ENCODE peak calls at places on chromosomes 16 and 17, in four cellular contexts. U is A549, K is lower leg skin, E is breast epithelium. N is an unnamed sample.

GRCh38 chr17:44961921-44962350 is 6.2 kb downstream of the C1QL1 start:
- DNase-seq in U (peak), K (no peak), E (no peak), N (no peak)

GRCh38 chr16:83021049-83021448 is 394.3 kb downstream of the CDH13 start:
- DNase-seq in U (no peak), K (no peak), E (no peak), N (no peak)

GRCh38 chr16:80260906-80261311 is 279.9 kb upstream of the DYNLRB2 start:
- DNase-seq in U (no peak), K (no peak), E (no peak), N (no peak)

GRCh38 chr17:43359469-43360105 is 39.2 kb upstream of the ARL4D start:
- DNase-seq in U (no peak), K (no peak), E (no peak), N (no peak)

GRCh38 chr17:48310748-48311213 is 119.2 kb downstream of the SKAP1 start:
- DNase-seq in U (no peak), K (no peak), E (no peak), N (no peak)

GRCh38 chr17:12709063-12709462 is 43.4 kb downstream of the MYOCD start:
- DNase-seq in U (no peak), K (no peak), E (no peak), N (no peak)

GRCh38 chr16:56195151-56195550 is 3.9 kb downstream of the GNAO1 start:
- DNase-seq in U (no peak), K (no peak), E (peak), N (no peak)

GRCh38 chr17:48149174-48150106 is 41.9 kb downstream of the SNX11 start:
- DNase-seq in U (peak), K (no peak), E (no peak), N (no peak)

GRCh38 chr17:79794659-79795511 is 2.0 kb downstream of the CBX8 start:
- DNase-seq in U (no peak), K (no peak), E (no peak), N (no peak)

GRCh38 chr16:89035698-89036570 is 57.7 kb upstream of the ACSF3 start:
- DNase-seq in U (no peak), K (no peak), E (no peak), N (no peak)

GRCh38 chr17:29444589-29444988 is 54.4 kb downstream of the TAOK1 start:
- DNase-seq in U (no peak), K (no peak), E (no peak), N (no peak)

GRCh38 chr16:12627394-12627793 is 176.3 kb downstream of the CPPED1 start:
- DNase-seq in U (no peak), K (no peak), E (no peak), N (no peak)

GRCh38 chr17:6913608-6914443 is 82.0 kb upstream of the ALOX12 start:
- DNase-seq in U (peak), K (peak), E (peak), N (no peak)

GRCh38 chr16:17757808-17758207 is 287.0 kb upstream of the XYLT1 start:
- DNase-seq in U (no peak), K (no peak), E (no peak), N (no peak)

GRCh38 chr17:66459811-66460270 is 157.4 kb downstream of the PRKCA start:
- DNase-seq in U (peak), K (peak), E (no peak), N (no peak)

GRCh38 chr17:51709867-51710266 is 448.6 kb downstream of the CA10 start:
- DNase-seq in U (no peak), K (peak), E (no peak), N (no peak)

GRCh38 chr17:19372866-19373505 is 5.3 kb upstream of the MAPK7 start:
- DNase-seq in U (no peak), K (no peak), E (no peak), N (no peak)

GRCh38 chr17:29089601-29090044 is 46.7 kb downstream of the PIPOX start:
- DNase-seq in U (no peak), K (no peak), E (no peak), N (no peak)

GRCh38 chr16:67394271-67395104 is 1.2 kb upstream of the TPPP3 start:
- DNase-seq in U (no peak), K (no peak), E (no peak), N (no peak)

GRCh38 chr16:16141141-16141540 is 82.2 kb downstream of the ABCC6 start:
- DNase-seq in U (no peak), K (no peak), E (no peak), N (no peak)

GRCh38 chr16:24800586-24800985 is 45.2 kb upstream of the SLC5A11 start:
- DNase-seq in U (peak), K (no peak), E (no peak), N (no peak)

GRCh38 chr16:15493416-15494181 is 59.2 kb downstream of the BMERB1 start:
- DNase-seq in U (no peak), K (no peak), E (no peak), N (no peak)

GRCh38 chr16:71401988-71402387 is 39.9 kb downstream of the TLE7 start:
- DNase-seq in U (no peak), K (no peak), E (no peak), N (no peak)

GRCh38 chr16:80968386-80969113 is 38.1 kb downstream of the CMC2 start:
- DNase-seq in U (peak), K (no peak), E (no peak), N (no peak)

GRCh38 chr17:78013683-78014467 is 55.4 kb downstream of the TNRC6C start:
- DNase-seq in U (peak), K (peak), E (peak), N (no peak)

GRCh38 chr17:38730526-38731379 is 612 bp downstream of the CISD3 start:
- DNase-seq in U (peak), K (no peak), E (no peak), N (no peak)

GRCh38 chr17:45004388-45004787 is 36.3 kb upstream of the C1QL1 start:
- DNase-seq in U (no peak), K (no peak), E (no peak), N (no peak)

GRCh38 chr17:80475949-80476876 is at the start of gene NPTX1:
- DNase-seq in U (peak), K (no peak), E (no peak), N (no peak)

GRCh38 chr16:84340305-84341040 is 27.9 kb upstream of the ATP2C2 start:
- DNase-seq in U (peak), K (peak), E (peak), N (no peak)

GRCh38 chr16:22379656-22380055 is 5.2 kb upstream of the CDR2 start:
- DNase-seq in U (no peak), K (no peak), E (no peak), N (no peak)

GRCh38 chr16:69309316-69309715 is 1.8 kb upstream of the VPS4A start:
- DNase-seq in U (no peak), K (no peak), E (no peak), N (no peak)

GRCh38 chr16:50299508-50300105 is 33.3 kb downstream of the ADCY7 start:
- DNase-seq in U (no peak), K (no peak), E (no peak), N (no peak)

GRCh38 chr16:5447734-5448133 is 350.1 kb upstream of the EEF2KMT start:
- DNase-seq in U (no peak), K (no peak), E (no peak), N (no peak)
- TF ChIP-seq POLR2A in U (no peak), K (no peak), E (no peak), N (no peak)

DNA sequence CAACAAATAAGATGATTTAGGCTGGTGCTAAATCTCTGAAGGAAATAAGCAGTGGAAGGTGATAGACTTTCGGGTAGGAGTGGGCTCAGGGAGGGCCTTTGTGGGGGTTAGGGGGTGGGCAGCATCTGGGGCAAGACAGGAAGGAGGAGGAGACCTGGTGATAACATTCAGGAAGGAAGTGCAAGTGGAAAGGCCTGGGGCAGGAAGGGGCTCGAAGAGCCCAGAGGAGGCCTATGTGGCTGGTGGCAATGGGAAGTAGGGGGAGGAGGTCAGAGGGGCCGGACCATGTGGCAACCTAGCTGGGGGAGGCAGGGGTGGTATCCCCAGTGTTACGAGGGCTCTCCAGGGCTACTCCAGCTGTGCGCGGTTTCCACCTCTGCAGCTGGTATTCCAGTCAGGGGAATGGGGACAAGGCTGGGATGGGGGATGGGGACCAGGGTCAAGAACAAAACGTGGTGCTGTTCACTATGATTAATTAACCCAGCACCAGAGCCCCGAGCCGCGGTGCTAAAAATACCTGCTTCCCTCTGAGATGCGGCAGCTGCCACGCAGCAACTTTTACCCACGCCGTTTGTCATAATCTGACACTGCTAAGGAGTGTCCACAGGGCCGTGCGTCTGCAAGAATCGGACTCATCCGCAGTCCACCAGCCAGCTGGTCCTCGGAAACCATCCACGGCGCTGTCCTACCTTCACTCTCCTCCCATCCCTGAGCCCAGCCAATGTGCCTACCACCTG is 5.2 kb upstream of the CCDC182 start:
- DNase-seq in U (no peak), K (no peak), E (no peak), N (no peak)
- TF ChIP-seq CTCF in U (no peak), K (no peak), E (no peak), N (no peak)

DNA sequence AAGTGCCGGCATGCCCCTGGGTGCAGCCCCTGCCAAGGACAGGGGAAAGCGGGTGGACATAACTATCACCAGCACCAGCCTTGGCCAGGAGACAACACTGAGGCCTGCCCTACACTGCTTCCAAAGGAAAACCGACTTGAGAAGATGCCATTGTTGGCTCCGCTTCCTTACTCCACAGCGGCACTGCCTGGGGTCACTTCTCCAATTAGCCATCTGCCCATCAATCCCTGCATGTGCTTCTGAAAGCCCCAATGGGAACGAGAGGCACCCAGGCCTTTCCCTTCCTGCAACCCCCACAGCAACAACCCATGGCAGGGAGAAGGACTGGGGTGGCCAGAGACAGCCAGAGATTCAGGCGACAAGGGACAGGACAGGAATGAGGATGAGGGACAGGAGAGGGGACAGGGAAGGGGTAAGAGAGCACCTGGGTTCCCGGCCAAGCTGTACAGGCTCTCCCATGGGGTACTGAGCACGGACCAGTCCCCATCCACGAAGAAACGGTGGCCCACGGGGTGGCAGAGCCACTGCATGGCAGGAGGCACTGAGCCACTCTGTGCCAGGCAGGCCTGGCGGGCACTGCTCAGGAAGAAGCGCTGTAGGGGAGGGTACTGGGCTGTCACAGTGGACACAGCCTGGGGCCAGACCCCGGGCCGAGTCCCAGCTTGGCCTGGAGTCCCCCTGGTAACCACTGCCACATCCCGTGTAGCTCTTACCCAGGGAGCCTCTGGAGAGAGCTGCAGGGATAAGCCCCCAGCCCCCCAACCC is 21.2 kb downstream of the SREBF1 start:
- DNase-seq in U (peak), K (no peak), E (no peak), N (no peak)
- TF ChIP-seq POLR2A in U (no peak), K (no peak), E (no peak), N (no peak)

DNA sequence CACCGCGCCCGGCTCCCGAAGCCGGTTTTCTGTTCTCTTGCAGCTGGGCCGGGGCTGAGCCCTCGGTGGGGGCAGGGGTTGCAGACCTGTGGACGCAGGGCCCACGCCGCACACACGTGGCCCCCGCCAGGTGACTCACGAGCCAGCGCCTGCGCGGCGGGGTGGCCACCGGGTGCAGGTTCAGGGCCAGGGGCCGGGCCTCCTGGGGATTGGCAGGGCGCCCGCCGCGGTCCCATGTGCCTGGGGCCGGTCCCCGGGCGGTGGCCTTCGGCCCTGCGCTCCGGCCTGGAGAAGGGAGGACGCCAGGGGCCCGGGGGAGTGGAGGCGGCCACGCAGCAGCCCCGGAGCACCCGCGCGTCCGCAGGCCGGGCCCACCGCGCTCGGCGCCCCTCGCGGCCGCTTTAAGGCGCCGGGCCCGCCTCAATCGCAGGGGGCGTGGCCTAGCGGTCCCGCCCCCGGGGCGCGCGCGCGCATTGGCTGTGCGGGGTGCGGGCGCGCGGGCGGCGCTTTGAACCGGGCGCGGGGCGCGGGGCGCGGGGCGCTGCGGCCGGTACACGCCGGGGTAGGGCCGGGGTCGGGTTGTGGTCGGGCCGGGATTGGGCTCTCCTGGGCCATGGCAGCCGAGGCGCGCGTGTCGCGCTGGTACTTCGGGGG is at the start of gene SLC25A10:
- DNase-seq in U (peak), K (no peak), E (peak), N (no peak)
- TF ChIP-seq CTCF in U (no peak), K (no peak), E (no peak), N (peak)

DNA sequence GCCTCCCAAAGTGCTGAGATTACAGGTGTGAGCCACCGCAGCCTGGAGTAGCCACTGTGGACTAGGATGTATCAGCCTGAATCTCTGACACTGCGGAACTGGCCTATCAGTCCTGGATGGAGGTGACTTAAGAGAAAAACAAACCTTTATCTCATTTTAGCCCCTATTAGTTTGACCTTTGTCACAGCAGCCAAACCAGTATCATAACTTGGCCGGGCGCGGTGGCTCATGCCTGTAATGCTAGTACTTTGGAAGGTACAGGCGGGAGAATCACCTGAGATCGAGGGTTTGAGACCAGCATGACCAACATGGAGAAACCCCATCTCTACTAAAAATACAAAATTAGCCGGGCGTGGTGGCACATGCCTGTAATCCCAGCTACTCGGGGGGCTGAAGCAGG is 51.8 kb upstream of the USP7 start:
- DNase-seq in U (no peak), K (no peak), E (no peak), N (no peak)
- TF ChIP-seq POLR2A in U (no peak), K (no peak), E (no peak), N (no peak)